ENCODE peak calls at places on chromosomes 12 and 14, in six cellular contexts. H is ovary; J is left ventricle myocardium inferior; R is body of pancreas; X is astrocyte; F is CD8-positive, alpha-beta T cell. U is an unnamed sample.

GRCh38 chr12:104641862-104642261 is 185.1 kb downstream of the CHST11 start:
- DNase-seq in H (no peak), J (no peak), R (peak), X (no peak), F (no peak), U (no peak)

GRCh38 chr14:73153272-73153671 is 17.0 kb downstream of the PSEN1 start:
- DNase-seq in H (no peak), J (no peak), R (no peak), X (peak), F (no peak), U (no peak)

GRCh38 chr12:78331764-78332163 is 501.1 kb downstream of the NAV3 start:
- DNase-seq in H (no peak), J (no peak), R (no peak), X (no peak), F (no peak), U (no peak)

GRCh38 chr12:118064608-118065007 is 3.6 kb upstream of the WSB2 start:
- DNase-seq in H (no peak), J (no peak), R (no peak), X (no peak), F (no peak), U (no peak)

GRCh38 chr12:41552507-41553047 is 364.5 kb downstream of the PDZRN4 start:
- DNase-seq in H (no peak), J (no peak), R (no peak), X (peak), F (no peak), U (no peak)

GRCh38 chr14:54322668-54323380 is 74.0 kb upstream of the CDKN3 start:
- DNase-seq in H (no peak), J (peak), R (no peak), X (no peak), F (no peak), U (no peak)

GRCh38 chr12:124317400-124317799 is 22.5 kb downstream of the RFLNA start:
- DNase-seq in H (no peak), J (no peak), R (no peak), X (no peak), F (no peak), U (no peak)

GRCh38 chr12:52603314-52603713 is 2.1 kb upstream of the KRT72 start:
- DNase-seq in H (no peak), J (no peak), R (no peak), X (no peak), F (peak), U (no peak)

GRCh38 chr12:56151672-56152131 is 685 bp upstream of the MYL6B start:
- DNase-seq in H (no peak), J (no peak), R (peak), X (no peak), F (peak), U (peak)

GRCh38 chr12:78651755-78652154 is 212.8 kb upstream of the SYT1 start:
- DNase-seq in H (no peak), J (no peak), R (no peak), X (peak), F (no peak), U (no peak)

GRCh38 chr12:6538420-6539275 is 4.3 kb downstream of the GAPDH start:
- DNase-seq in H (no peak), J (no peak), R (no peak), X (peak), F (no peak), U (no peak)

GRCh38 chr14:100278702-100279101 is 27.5 kb downstream of the SLC25A29 start:
- DNase-seq in H (no peak), J (no peak), R (no peak), X (peak), F (no peak), U (no peak)

GRCh38 chr12:76299536-76300296 is 48.5 kb downstream of the BBS10 start:
- DNase-seq in H (no peak), J (no peak), R (no peak), X (no peak), F (no peak), U (no peak)

GRCh38 chr14:83975435-83976222 is 1554.3 kb upstream of the FLRT2 start:
- DNase-seq in H (no peak), J (peak), R (peak), X (no peak), F (no peak), U (no peak)

GRCh38 chr14:69043007-69043444 is 63.9 kb upstream of the ACTN1 start:
- DNase-seq in H (peak), J (peak), R (peak), X (no peak), F (no peak), U (peak)
- H3K27ac ChIP-seq in H (peak), J (peak), R (no peak), X (peak), F (no peak), U (peak)

GRCh38 chr12:125387206-125387605 is 322.0 kb downstream of the AACS start:
- DNase-seq in H (no peak), J (no peak), R (no peak), X (no peak), F (no peak), U (no peak)
- H3K27ac ChIP-seq in H (no peak), J (no peak), R (no peak), X (no peak), F (no peak), U (no peak)

GRCh38 chr12:116096874-116097273 is 180.6 kb downstream of the MED13L start:
- DNase-seq in H (no peak), J (no peak), R (no peak), X (no peak), F (no peak), U (no peak)
- H3K27ac ChIP-seq in H (no peak), J (no peak), R (no peak), X (no peak), F (no peak), U (no peak)

GRCh38 chr12:2053675-2054070 is 886 bp downstream of the CACNA1C start:
- DNase-seq in H (peak), J (peak), R (no peak), X (no peak), F (no peak), U (no peak)
- H3K27ac ChIP-seq in H (peak), J (peak), R (no peak), X (no peak), F (no peak), U (peak)

U was measured in testis.